ENCODE peak calls at places on chromosome 1, in six cellular contexts. D, G, Y, L, B and H are unnamed samples.

GRCh38 chr1:24688621-24689195 is 45.6 kb downstream of the SRRM1 start:
- DNase-seq in D (peak; percentile 37), G (peak; percentile 84), Y (peak; percentile 10), L (peak; percentile 82), B (peak; percentile 90), H (peak; percentile 61)

GRCh38 chr1:18322353-18323032 is 158.2 kb upstream of the KLHDC7A start:
- DNase-seq in D (no peak), G (no peak), Y (no peak), L (no peak), B (peak; percentile 85), H (peak; percentile 5)

GRCh38 chr1:24783713-24784112 is 38.5 kb downstream of the CLIC4 start:
- DNase-seq in D (no peak), G (no peak), Y (no peak), L (no peak), B (no peak), H (no peak)

GRCh38 chr1:33121728-33122127 is 40.8 kb downstream of the AZIN2 start:
- DNase-seq in D (no peak), G (no peak), Y (no peak), L (no peak), B (no peak), H (no peak)

GRCh38 chr1:66360285-66360724 is 173.6 kb upstream of the SGIP1 start:
- DNase-seq in D (no peak), G (no peak), Y (no peak), L (no peak), B (peak; percentile 42), H (no peak)

GRCh38 chr1:165773324-165773965 is 4.8 kb upstream of the TMCO1 start:
- DNase-seq in D (no peak), G (no peak), Y (no peak), L (no peak), B (no peak), H (no peak)

GRCh38 chr1:77945345-77945744 is 33.5 kb downstream of the FUBP1 start:
- DNase-seq in D (no peak), G (no peak), Y (no peak), L (no peak), B (no peak), H (no peak)

GRCh38 chr1:223403184-223403815 is 10.1 kb downstream of the CCDC185 start:
- DNase-seq in D (no peak), G (no peak), Y (no peak), L (no peak), B (no peak), H (no peak)

GRCh38 chr1:219478811-219479210 is 134.1 kb downstream of the ZC3H11B start:
- DNase-seq in D (no peak), G (no peak), Y (no peak), L (no peak), B (no peak), H (no peak)

DNA sequence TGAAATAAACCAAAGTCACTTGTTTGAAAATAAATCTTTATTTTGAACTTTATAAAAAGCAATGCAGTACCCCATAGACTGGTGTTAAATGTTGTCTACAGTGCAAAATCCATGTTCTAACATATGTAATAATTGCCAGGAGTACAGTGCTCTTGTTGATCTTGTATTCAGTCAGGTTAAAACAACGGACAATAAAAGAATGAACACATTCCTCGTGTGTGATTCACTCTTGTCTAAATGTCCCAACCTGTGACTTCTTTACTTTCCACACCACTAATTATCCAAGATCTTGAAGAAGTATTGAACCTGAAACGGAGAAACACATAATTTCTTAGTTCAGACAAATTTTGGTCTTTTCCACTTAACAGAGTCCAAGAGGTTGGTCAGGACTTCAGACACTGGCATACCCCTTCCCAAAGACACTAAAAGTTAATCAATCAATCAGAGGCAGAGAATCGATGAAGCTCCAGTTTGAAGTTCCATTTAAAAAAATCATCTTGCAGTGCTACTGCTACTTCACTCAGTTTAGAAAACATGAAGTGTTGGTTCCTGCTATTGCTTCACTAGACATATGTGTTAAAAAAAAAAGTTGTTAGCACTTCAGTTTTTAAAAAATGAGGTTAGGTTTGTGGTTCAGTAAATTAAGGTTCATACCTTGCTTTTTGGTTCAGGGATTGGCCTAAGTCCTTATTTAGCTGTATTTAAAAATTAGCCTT is 26.2 kb downstream of the ATP1B1 start:
- DNase-seq in D (no peak), G (no peak), Y (no peak), L (no peak), B (no peak), H (no peak)
- H3K4me1 ChIP-seq in D (no peaks in the 10 kb centered on the region), G (peaks cover 5% of the 10 kb centered on the region), Y (no peaks in the 10 kb centered on the region), L (no peaks in the 10 kb centered on the region), B (peaks cover 11% of the 10 kb centered on the region), H (no peaks in the 10 kb centered on the region)

GRCh38 chr1:39269349-39269748 is 64.9 kb downstream of the MACF1 start:
- DNase-seq in D (no peak), G (no peak), Y (no peak), L (no peak), B (no peak), H (no peak)

GRCh38 chr1:39268906-39269305 is 64.4 kb downstream of the MACF1 start:
- DNase-seq in D (no peak), G (no peak), Y (no peak), L (no peak), B (peak; percentile 84), H (no peak)

GRCh38 chr1:39272027-39272790 is 67.7 kb downstream of the MACF1 start:
- DNase-seq in D (no peak), G (no peak), Y (no peak), L (peak; percentile 33), B (no peak), H (no peak)

GRCh38 chr1:39269791-39270342 is 65.4 kb downstream of the MACF1 start:
- DNase-seq in D (no peak), G (no peak), Y (no peak), L (no peak), B (no peak), H (no peak)

DNA sequence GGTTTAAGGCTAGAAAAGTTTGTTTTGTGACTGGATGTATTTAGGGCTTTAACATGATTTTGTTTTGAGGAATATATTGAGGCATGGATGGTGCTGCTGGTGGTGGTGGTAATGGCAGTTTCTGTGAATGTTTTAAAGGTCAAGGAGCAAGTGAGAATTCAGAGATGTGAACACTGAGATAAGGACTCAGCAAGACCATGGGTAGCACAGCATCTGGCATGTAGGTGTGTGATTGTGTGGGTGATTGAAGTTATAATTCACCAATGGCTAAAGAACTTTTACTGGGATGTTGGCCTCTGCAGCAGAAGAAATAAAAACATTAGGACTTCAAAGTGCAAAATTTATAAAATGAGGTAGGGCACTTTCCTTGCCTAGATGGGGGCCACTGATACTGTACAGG is 65.9 kb downstream of the MACF1 start:
- DNase-seq in D (no peak), G (no peak), Y (no peak), L (no peak), B (no peak), H (no peak)
- H3K4me1 ChIP-seq in D (peaks cover 49% of the 10 kb centered on the region), G (peaks cover 3% of the 10 kb centered on the region), Y (peaks cover 10% of the 10 kb centered on the region), L (peaks cover 7% of the 10 kb centered on the region), B (peaks cover 70% of the 10 kb centered on the region), H (peaks cover 3% of the 10 kb centered on the region)

GRCh38 chr1:226308166-226308722 is 720 bp downstream of the LIN9 start:
- DNase-seq in D (peak; percentile 10), G (no peak), Y (no peak), L (peak; percentile 70), B (peak; percentile 51), H (peak; percentile 51)

GRCh38 chr1:226310123-226310540 is 1.2 kb upstream of the LIN9 start:
- DNase-seq in D (no peak), G (no peak), Y (no peak), L (no peak), B (peak; percentile 39), H (peak; percentile 21)

GRCh38 chr1:226309398-226310122 is 596 bp upstream of the LIN9 start:
- DNase-seq in D (no peak), G (no peak), Y (no peak), L (no peak), B (peak; percentile 40), H (no peak)

GRCh38 chr1:226310637-226311195 is 1.8 kb upstream of the LIN9 start:
- DNase-seq in D (no peak), G (no peak), Y (no peak), L (no peak), B (no peak), H (no peak)

GRCh38 chr1:226308723-226309397 is at the start of gene LIN9:
- DNase-seq in D (peak; percentile 86), G (peak; percentile 93), Y (peak; percentile 85), L (peak; percentile 94), B (peak; percentile 98), H (peak; percentile 94)
- H3K4me1 ChIP-seq in D (peaks cover 11% of the 10 kb centered on the region), G (no peaks in the 10 kb centered on the region), Y (no peaks in the 10 kb centered on the region), L (no peaks in the 10 kb centered on the region), B (peaks cover 37% of the 10 kb centered on the region), H (peaks cover 44% of the 10 kb centered on the region)

GRCh38 chr1:15196069-15196468 is 42.5 kb downstream of the TMEM51 start:
- DNase-seq in D (no peak), G (no peak), Y (no peak), L (no peak), B (no peak), H (no peak)

GRCh38 chr1:15195420-15196052 is 42.0 kb downstream of the TMEM51 start:
- DNase-seq in D (no peak), G (no peak), Y (peak; percentile 20), L (peak; percentile 44), B (no peak), H (no peak)

GRCh38 chr1:15189692-15190321 is 36.3 kb downstream of the TMEM51 start:
- DNase-seq in D (no peak), G (no peak), Y (no peak), L (no peak), B (no peak), H (no peak)

GRCh38 chr1:15191785-15192184 is 38.2 kb downstream of the TMEM51 start:
- DNase-seq in D (no peak), G (no peak), Y (no peak), L (no peak), B (no peak), H (no peak)

GRCh38 chr1:15192916-15193550 is 39.5 kb downstream of the TMEM51 start:
- DNase-seq in D (no peak), G (no peak), Y (no peak), L (no peak), B (no peak), H (no peak)
- H3K4me1 ChIP-seq in D (no peaks in the 10 kb centered on the region), G (no peaks in the 10 kb centered on the region), Y (no peaks in the 10 kb centered on the region), L (no peaks in the 10 kb centered on the region), B (peaks cover 22% of the 10 kb centered on the region), H (no peaks in the 10 kb centered on the region)

DNA sequence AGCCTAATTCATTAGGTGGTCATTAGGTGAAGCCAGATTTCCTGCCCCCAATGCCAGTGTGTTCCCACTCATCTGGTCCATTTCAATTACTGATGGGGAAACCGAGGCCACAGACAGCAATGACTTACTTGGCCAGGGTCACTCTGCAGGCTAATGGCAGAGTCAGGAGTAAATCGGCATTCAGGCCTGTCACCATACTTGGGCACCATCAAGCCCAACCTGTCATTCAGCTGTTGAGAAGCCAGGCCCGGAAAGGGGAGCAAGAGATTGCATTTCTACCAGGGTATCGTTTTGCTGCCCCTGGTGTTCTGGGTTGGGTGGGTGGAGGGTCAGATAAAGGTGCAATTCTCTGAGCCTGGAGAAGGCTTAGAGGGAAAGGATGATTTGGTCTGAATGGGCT is 8.0 kb upstream of the TMEM61 start:
- DNase-seq in D (no peak), G (no peak), Y (no peak), L (no peak), B (no peak), H (no peak)
- H3K4me1 ChIP-seq in D (no peaks in the 10 kb centered on the region), G (no peaks in the 10 kb centered on the region), Y (peaks cover 3% of the 10 kb centered on the region), L (no peaks in the 10 kb centered on the region), B (peaks cover 12% of the 10 kb centered on the region), H (no peaks in the 10 kb centered on the region)

DNA sequence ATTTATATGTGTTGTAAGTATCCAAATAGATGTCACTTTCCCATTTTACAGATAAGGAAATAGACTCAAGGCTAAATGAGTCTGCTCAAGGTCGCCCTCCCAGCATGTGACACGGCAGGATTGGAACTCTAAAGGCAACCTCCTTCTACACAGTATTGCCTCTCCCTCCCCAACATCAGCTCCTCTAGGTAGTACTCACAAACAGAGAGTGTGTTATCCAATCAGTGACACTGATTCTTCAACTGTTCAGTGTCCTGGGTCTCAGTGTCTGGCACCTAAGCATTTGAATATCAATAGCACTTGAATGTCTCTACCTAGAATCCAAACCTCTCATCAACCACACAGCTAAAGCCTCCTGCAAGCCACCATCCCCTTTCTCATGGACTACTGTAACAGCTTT is 87.1 kb downstream of the DAB1 start:
- DNase-seq in D (no peak), G (no peak), Y (no peak), L (no peak), B (peak; percentile 15), H (no peak)
- H3K4me1 ChIP-seq in D (no peaks in the 10 kb centered on the region), G (no peaks in the 10 kb centered on the region), Y (no peaks in the 10 kb centered on the region), L (no peaks in the 10 kb centered on the region), B (peaks cover 14% of the 10 kb centered on the region), H (no peaks in the 10 kb centered on the region)